ENCODE peak calls at places on chromosomes 2 and 18, in four cellular contexts. One of them, this sample, is unnamed.

GRCh38 chr2:133817680-133818566 is 249.7 kb upstream of the NCKAP5 start:
- DNase-seq in Right ventricle myocardium superior: no peak
- DNase-seq in HCEC 1CT: peak; percentile 99
- DNase-seq in NCI-H1417: peak; percentile 0
- DNase-seq in this sample: no peak

GRCh38 chr2:241156997-241157441 is 6.8 kb downstream of the PPP1R7 start:
- DNase-seq in Right ventricle myocardium superior: no peak
- DNase-seq in NCI-H1417: no peak
- DNase-seq in HCEC 1CT: no peak
- DNase-seq in this sample: peak; percentile 86

GRCh38 chr2:239482801-239483712 is 82.2 kb upstream of the HDAC4 start:
- DNase-seq in HCEC 1CT: no peak
- DNase-seq in NCI-H1417: no peak
- DNase-seq in Right ventricle myocardium superior: no peak
- DNase-seq in this sample: no peak

GRCh38 chr2:137769406-137769805 is 194.9 kb upstream of the HNMT start:
- DNase-seq in HCEC 1CT: no peak
- DNase-seq in NCI-H1417: no peak
- DNase-seq in Right ventricle myocardium superior: no peak
- DNase-seq in this sample: no peak

GRCh38 chr2:47404356-47404755 is 1.4 kb downstream of the MSH2 start:
- DNase-seq in Right ventricle myocardium superior: no peak
- DNase-seq in NCI-H1417: no peak
- DNase-seq in HCEC 1CT: no peak
- DNase-seq in this sample: no peak

GRCh38 chr18:28588884-28589549 is 412.1 kb upstream of the CDH2 start:
- DNase-seq in NCI-H1417: no peak
- DNase-seq in Right ventricle myocardium superior: no peak
- DNase-seq in HCEC 1CT: peak; percentile 41
- DNase-seq in this sample: no peak

GRCh38 chr2:142684667-142685066 is 192.8 kb upstream of the KYNU start:
- DNase-seq in NCI-H1417: no peak
- DNase-seq in Right ventricle myocardium superior: no peak
- DNase-seq in HCEC 1CT: no peak
- DNase-seq in this sample: no peak

GRCh38 chr2:240467149-240467642 is 31.7 kb downstream of the GPC1 start:
- DNase-seq in NCI-H1417: no peak
- DNase-seq in HCEC 1CT: no peak
- DNase-seq in Right ventricle myocardium superior: no peak
- DNase-seq in this sample: no peak

GRCh38 chr18:63363951-63364350 is 3.1 kb downstream of the KDSR start:
- DNase-seq in NCI-H1417: no peak
- DNase-seq in HCEC 1CT: no peak
- DNase-seq in Right ventricle myocardium superior: no peak
- DNase-seq in this sample: no peak

GRCh38 chr2:104733544-104733943 is 120.4 kb upstream of the POU3F3 start:
- DNase-seq in HCEC 1CT: no peak
- DNase-seq in Right ventricle myocardium superior: no peak
- DNase-seq in NCI-H1417: no peak
- DNase-seq in this sample: no peak

This sample was measured in DMS153.